ENCODE peak calls at places on chromosomes 13 and 19, in eight cellular contexts. Y is SK-N-SH, I is GM12878, B is HCT116, P is H1, D is K562, C is endothelial cell of umbilical vein, X is HepG2. Q is an unnamed sample. For H3K36me3, the result is how much of the 10 kb centered on the place peaks cover.

GRCh38 chr19:7905859-7906258 is 2.2 kb downstream of the MAP2K7 start:
- DNase-seq in P (no peak), D (no peak), C (no peak), B (no peak), X (no peak), Y (no peak), I (no peak), Q (no peak)

GRCh38 chr13:99766641-99767045 is 204.9 kb downstream of the ZIC5 start:
- DNase-seq in Y (no peak), D (no peak), P (peak), I (no peak), C (no peak), B (no peak), X (peak), Q (no peak)

GRCh38 chr13:25733061-25733491 is 318.7 kb downstream of the SHISA2 start:
- DNase-seq in B (no peak), Y (no peak), P (no peak), I (no peak), C (no peak), D (no peak), X (no peak), Q (no peak)

GRCh38 chr13:102317593-102317992 is 84.3 kb downstream of the FGF14 start:
- DNase-seq in B (no peak), D (no peak), P (no peak), C (no peak), I (no peak), Y (peak), X (no peak), Q (no peak)

GRCh38 chr19:4633140-4633967 is 6.0 kb upstream of the TNFAIP8L1 start:
- DNase-seq in Y (peak), P (no peak), B (peak), C (peak), I (peak), X (peak), D (peak), Q (no peak)

GRCh38 chr19:28292822-28293500 is 920.0 kb downstream of the UQCRFS1 start:
- DNase-seq in I (no peak), D (no peak), Y (peak), C (peak), B (no peak), P (no peak), X (no peak), Q (no peak)

GRCh38 chr13:78709028-78709427 is 50.1 kb upstream of the OBI1 start:
- DNase-seq in B (no peak), X (peak), C (peak), I (no peak), Y (no peak), D (no peak), P (no peak), Q (no peak)

GRCh38 chr19:18857223-18857622 is 25.5 kb downstream of the UPF1 start:
- DNase-seq in B (no peak), C (no peak), D (no peak), X (no peak), P (no peak), I (no peak), Y (no peak), Q (no peak)

GRCh38 chr13:65468628-65469027 is 1761.5 kb downstream of the PCDH9 start:
- DNase-seq in B (no peak), D (peak), X (no peak), Y (no peak), C (no peak), P (no peak), I (no peak), Q (no peak)

DNA sequence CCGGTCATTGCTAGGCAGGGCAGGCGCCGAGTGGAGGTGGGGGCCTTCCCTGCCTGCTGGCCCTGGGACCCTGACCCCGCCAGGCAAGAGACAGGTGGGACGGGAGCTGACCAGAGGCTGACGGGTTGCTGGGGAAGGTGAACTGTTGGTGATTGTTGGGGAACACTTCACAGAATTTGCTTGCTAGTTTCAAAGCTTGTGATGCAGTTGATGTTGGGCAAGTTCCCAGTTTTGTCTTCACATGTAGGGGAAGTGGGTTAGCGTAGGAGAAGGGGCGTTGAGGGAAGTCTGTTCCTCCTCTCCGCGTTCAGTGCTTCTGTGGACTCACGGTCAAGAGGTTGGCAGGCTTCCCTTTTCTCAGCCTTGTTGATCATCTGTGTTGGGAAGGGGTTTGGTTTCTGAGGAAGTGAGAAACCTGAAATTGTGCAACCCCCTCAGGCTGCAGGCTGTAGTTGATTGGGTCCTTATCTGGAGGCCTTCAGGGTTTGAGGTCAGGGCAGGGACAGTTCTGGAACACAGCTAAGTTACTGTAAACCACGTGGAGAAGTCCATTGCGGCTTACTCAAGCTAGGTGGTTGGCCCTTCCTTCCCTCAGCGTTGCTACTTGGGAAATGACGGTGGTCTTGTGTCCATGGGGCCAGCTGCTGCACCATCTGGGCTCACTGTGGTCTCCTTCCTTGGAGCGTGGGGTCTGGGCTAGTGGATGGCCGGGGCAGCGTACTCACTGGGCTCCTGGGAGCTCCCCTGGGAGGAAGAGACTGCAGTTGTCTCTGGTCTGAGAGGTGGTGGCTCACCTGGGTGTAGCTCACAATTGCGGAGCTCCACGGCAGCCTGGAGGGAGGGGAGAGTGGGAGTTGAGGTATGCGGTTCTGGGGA is 7.5 kb downstream of the RPS9 start:
- DNase-seq in C (peak), B (no peak), Y (no peak), X (peak), I (peak), D (peak), P (no peak), Q (no peak)
- TF ChIP-seq POLR2AphosphoS5 in C (peak), B (no peak), Y (peak), X (peak), I (peak), D (peak), P (peak), Q (peak)

DNA sequence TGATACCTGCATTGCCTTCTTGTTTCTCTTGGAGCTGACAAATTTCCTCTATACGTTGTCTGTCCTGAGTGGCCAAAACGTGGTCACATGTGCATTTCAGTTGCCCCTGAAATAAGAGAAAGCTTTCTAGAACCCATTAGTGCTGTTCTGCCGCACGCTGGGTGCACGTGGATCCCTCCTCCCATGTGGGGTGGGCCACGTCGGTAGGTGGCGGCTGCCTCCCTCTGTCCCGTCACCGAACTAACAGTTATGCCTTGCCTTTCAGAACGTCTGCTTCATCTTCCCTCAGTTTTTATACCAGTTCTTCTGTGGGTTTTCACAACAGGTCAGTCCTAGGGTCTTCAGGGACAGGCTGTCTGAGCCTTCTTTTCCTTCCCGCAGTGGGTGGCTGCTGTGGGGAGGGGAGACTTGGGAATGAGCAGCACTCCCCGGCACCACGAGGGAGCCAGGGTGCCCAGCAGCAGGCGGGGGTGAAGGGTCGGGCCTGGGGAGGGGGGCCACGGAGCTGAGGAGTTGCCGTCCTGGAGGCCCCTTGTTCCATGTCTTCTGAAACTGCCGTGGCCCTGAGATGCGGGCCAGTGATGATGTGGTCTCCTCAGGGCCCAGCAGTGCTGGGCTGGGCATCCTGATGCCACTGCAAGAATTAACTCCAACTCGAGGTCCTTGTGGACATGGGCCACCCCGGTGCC is 109.7 kb upstream of the MCF2L start:
- DNase-seq in D (no peak), B (no peak), I (no peak), Y (no peak), X (no peak), C (no peak), P (no peak), Q (no peak)
- H3K36me3 ChIP-seq in D (half or more), B (under half), I (under half), Y (under half), X (half or more), C (under half), P (under half), Q (under half)

DNA sequence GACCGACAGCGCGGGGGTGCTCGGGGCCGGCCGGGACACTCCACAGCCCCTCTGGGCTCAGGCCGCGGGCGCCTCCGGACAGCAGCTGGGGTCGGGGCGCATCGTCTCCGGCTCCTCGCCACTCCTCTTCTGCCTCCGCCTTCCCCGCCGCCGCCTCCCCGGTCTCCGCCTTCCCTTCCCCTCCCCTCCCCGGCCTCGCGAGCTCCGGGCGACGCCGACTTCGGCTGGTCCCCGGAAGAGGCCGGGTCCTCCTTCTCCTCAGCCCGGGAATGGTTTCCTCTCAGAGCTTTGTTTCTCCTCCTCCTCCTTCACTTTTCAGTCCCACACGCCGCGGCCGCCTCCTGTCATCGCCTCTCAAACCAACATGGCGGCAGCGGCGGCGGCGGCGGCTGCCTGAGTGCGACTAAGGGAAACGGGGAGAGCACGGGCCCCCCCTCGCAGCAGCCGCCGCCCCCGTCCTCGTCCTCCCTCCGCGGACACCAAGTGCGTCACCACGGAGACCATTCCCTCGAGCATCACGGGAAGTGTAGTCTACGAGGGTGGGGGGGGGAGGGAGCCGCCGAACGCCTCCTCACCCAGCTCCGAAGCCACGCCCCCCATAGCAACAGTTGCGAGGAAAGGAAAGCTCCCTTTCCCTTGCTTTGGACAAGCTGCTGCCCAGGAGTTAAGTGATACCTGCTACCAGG is at the start of gene UBL3:
- DNase-seq in I (peak), P (peak), B (peak), X (peak), D (peak), Y (peak), C (peak), Q (peak)
- H3K9ac ChIP-seq in I (peak), P (peak), B (peak), X (peak), D (peak), Y (peak), C (peak), Q (peak)

GRCh38 chr19:14411161-14411560 is 8.0 kb downstream of the DDX39A start:
- DNase-seq in D (no peak), B (no peak), I (no peak), Y (no peak), C (no peak), X (no peak), P (no peak), Q (no peak)

GRCh38 chr19:14413355-14413754 is 5.8 kb downstream of the DDX39A start:
- DNase-seq in P (no peak), C (no peak), D (no peak), Y (no peak), I (no peak), B (no peak), X (no peak), Q (no peak)

GRCh38 chr19:14412436-14413071 is 6.6 kb downstream of the DDX39A start:
- DNase-seq in D (no peak), P (no peak), B (no peak), I (no peak), C (no peak), Y (no peak), X (no peak), Q (no peak)

GRCh38 chr19:14416743-14417214 is 2.4 kb downstream of the DDX39A start:
- DNase-seq in P (no peak), D (no peak), C (no peak), I (no peak), X (no peak), B (no peak), Y (no peak), Q (no peak)

DNA sequence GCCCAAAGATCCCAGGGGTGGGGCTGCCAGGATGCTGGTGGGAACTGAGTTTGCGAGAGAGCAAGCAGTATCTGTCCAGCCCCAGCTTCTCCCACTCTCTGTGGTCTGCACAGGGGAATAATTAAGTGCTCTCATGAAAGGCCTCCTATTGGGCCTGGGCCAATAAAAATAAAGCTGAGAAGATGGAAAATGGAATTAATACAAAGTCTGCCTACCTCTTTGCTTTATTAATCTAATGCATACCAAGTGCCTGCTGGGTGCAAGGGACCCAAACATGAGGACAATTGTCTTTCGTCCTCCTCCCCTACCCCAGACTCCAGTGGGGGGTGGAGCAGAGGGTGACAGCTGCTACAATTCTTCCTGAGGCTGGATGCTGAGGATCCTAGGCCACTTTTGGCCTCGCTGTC is 5.4 kb downstream of the DDX39A start:
- DNase-seq in D (no peak), Y (peak), X (no peak), P (no peak), I (no peak), C (peak), B (no peak), Q (no peak)
- TF ChIP-seq POLR2AphosphoS5 in D (peak), Y (no peak), X (no peak), P (no peak), I (no peak), C (no peak), B (no peak), Q (peak)

DNA sequence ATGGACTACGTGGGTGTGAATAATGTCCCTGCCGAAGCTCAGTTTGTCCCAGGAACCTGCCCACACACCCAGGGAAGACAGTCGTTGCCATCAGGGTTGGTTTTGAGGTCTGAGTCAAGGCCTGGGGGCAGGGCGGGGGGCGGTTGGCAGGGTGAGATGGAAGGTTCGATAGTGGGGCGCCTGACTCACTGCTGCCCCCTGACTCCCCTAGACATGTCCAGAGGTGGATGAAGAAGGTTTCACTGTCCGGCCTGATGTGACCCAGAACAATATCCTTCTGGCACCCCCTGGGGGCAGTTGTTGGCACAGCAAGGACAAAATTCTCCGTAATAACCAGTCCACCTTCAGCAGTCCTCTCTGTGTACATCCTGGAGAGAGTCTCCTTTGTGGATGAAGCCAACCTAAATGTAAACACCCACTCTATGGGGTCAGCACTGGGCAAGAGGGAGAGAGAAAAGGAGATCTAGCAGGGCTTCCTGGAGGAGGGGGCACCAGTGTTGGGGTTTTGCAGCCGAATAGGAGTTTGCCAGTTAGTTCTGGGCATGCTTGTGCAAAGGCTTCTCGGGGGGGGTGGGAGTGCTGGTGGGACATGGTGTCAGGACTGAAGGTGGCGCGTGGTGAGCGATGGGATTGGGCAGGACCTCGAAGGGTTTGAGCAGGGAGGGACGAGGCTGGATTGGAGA is 19.6 kb upstream of the B3GNT3 start:
- DNase-seq in I (no peak), X (peak), D (peak), C (peak), Y (peak), P (no peak), B (no peak), Q (no peak)
- H3K36me3 ChIP-seq in I (under half), X (under half), D (half or more), C (under half), Y (under half), P (under half), B (under half), Q (under half)